ENCODE peak calls at places on chromosome 22, in six cellular contexts. One of them, this sample, is unnamed. For H3K9me3, the result is how much of the 10 kb centered on the place peaks cover.

GRCh38 chr22:17980013-17980510 is 44.3 kb downstream of the MICAL3 start:
- DNase-seq in CD8-positive, alpha-beta T cell: no peak
- DNase-seq in CD8-positive, alpha-beta memory T cell: no peak
- DNase-seq in left ventricle myocardium inferior: no peak
- DNase-seq in adipocyte: no peak
- DNase-seq in thoracic aorta: no peak
- DNase-seq in this sample: no peak

GRCh38 chr22:19962909-19963806 is 21.5 kb upstream of the TXNRD2 start:
- DNase-seq in CD8-positive, alpha-beta T cell: no peak
- DNase-seq in CD8-positive, alpha-beta memory T cell: no peak
- DNase-seq in left ventricle myocardium inferior: no peak
- DNase-seq in adipocyte: peak
- DNase-seq in thoracic aorta: no peak
- DNase-seq in this sample: no peak

GRCh38 chr22:30357650-30358215 is 926 bp downstream of the CCDC157 start:
- DNase-seq in CD8-positive, alpha-beta T cell: no peak
- DNase-seq in CD8-positive, alpha-beta memory T cell: no peak
- DNase-seq in left ventricle myocardium inferior: no peak
- DNase-seq in adipocyte: no peak
- DNase-seq in thoracic aorta: no peak
- DNase-seq in this sample: no peak

GRCh38 chr22:36286096-36286957 is 33.4 kb downstream of the APOL1 start:
- DNase-seq in CD8-positive, alpha-beta T cell: peak
- DNase-seq in CD8-positive, alpha-beta memory T cell: peak
- DNase-seq in left ventricle myocardium inferior: peak
- DNase-seq in adipocyte: peak
- DNase-seq in thoracic aorta: peak
- DNase-seq in this sample: peak

GRCh38 chr22:37778370-37779009 is 29.2 kb upstream of the GCAT start:
- DNase-seq in CD8-positive, alpha-beta T cell: no peak
- DNase-seq in CD8-positive, alpha-beta memory T cell: no peak
- DNase-seq in left ventricle myocardium inferior: no peak
- DNase-seq in adipocyte: no peak
- DNase-seq in thoracic aorta: no peak
- DNase-seq in this sample: no peak

GRCh38 chr22:30310881-30311771 is 15.6 kb downstream of the TBC1D10A start:
- DNase-seq in CD8-positive, alpha-beta T cell: no peak
- DNase-seq in CD8-positive, alpha-beta memory T cell: no peak
- DNase-seq in left ventricle myocardium inferior: peak
- DNase-seq in adipocyte: peak
- DNase-seq in thoracic aorta: peak
- DNase-seq in this sample: no peak

GRCh38 chr22:50261615-50262459 is at the start of gene MAPK12:
- DNase-seq in CD8-positive, alpha-beta T cell: no peak
- DNase-seq in CD8-positive, alpha-beta memory T cell: no peak
- DNase-seq in left ventricle myocardium inferior: no peak
- DNase-seq in adipocyte: peak
- DNase-seq in thoracic aorta: no peak
- DNase-seq in this sample: no peak

GRCh38 chr22:22079404-22080148 is 97.0 kb upstream of the TOP3B start:
- DNase-seq in CD8-positive, alpha-beta T cell: no peak
- DNase-seq in CD8-positive, alpha-beta memory T cell: no peak
- DNase-seq in left ventricle myocardium inferior: no peak
- DNase-seq in adipocyte: no peak
- DNase-seq in thoracic aorta: no peak
- DNase-seq in this sample: no peak

GRCh38 chr22:44526431-44527115 is 28.5 kb upstream of the RTL6 start:
- DNase-seq in CD8-positive, alpha-beta T cell: no peak
- DNase-seq in CD8-positive, alpha-beta memory T cell: no peak
- DNase-seq in left ventricle myocardium inferior: no peak
- DNase-seq in adipocyte: no peak
- DNase-seq in thoracic aorta: no peak
- DNase-seq in this sample: no peak

GRCh38 chr22:21937041-21937820 is 15.4 kb downstream of the PPM1F start:
- DNase-seq in CD8-positive, alpha-beta T cell: no peak
- DNase-seq in CD8-positive, alpha-beta memory T cell: no peak
- DNase-seq in left ventricle myocardium inferior: no peak
- DNase-seq in adipocyte: peak
- DNase-seq in thoracic aorta: no peak
- DNase-seq in this sample: no peak

GRCh38 chr22:45460288-45461109 is 42.2 kb upstream of the FBLN1 start:
- DNase-seq in CD8-positive, alpha-beta T cell: no peak
- DNase-seq in CD8-positive, alpha-beta memory T cell: no peak
- DNase-seq in left ventricle myocardium inferior: peak
- DNase-seq in adipocyte: peak
- DNase-seq in thoracic aorta: no peak
- DNase-seq in this sample: no peak

GRCh38 chr22:34427841-34428240 is 507.6 kb upstream of the LARGE1 start:
- DNase-seq in CD8-positive, alpha-beta T cell: no peak
- DNase-seq in CD8-positive, alpha-beta memory T cell: no peak
- DNase-seq in left ventricle myocardium inferior: no peak
- DNase-seq in adipocyte: no peak
- DNase-seq in thoracic aorta: no peak
- DNase-seq in this sample: no peak

GRCh38 chr22:18081416-18081815 is 3.6 kb downstream of the PEX26 start:
- DNase-seq in CD8-positive, alpha-beta T cell: no peak
- DNase-seq in CD8-positive, alpha-beta memory T cell: no peak
- DNase-seq in left ventricle myocardium inferior: no peak
- DNase-seq in adipocyte: no peak
- DNase-seq in thoracic aorta: no peak
- DNase-seq in this sample: no peak

GRCh38 chr22:23240639-23241389 is 60.5 kb downstream of the BCR start:
- DNase-seq in CD8-positive, alpha-beta T cell: no peak
- DNase-seq in CD8-positive, alpha-beta memory T cell: no peak
- DNase-seq in left ventricle myocardium inferior: no peak
- DNase-seq in adipocyte: no peak
- DNase-seq in thoracic aorta: no peak
- DNase-seq in this sample: no peak

GRCh38 chr22:19513823-19514222 is 10.4 kb downstream of the CLDN5 start:
- DNase-seq in CD8-positive, alpha-beta T cell: no peak
- DNase-seq in CD8-positive, alpha-beta memory T cell: no peak
- DNase-seq in left ventricle myocardium inferior: no peak
- DNase-seq in adipocyte: no peak
- DNase-seq in thoracic aorta: no peak
- DNase-seq in this sample: no peak

GRCh38 chr22:42743501-42743991 is 22.9 kb upstream of the A4GALT start:
- DNase-seq in CD8-positive, alpha-beta T cell: no peak
- DNase-seq in CD8-positive, alpha-beta memory T cell: no peak
- DNase-seq in left ventricle myocardium inferior: peak
- DNase-seq in adipocyte: peak
- DNase-seq in thoracic aorta: peak
- DNase-seq in this sample: no peak

GRCh38 chr22:29907753-29908515 is 25.0 kb downstream of the MTMR3 start:
- DNase-seq in CD8-positive, alpha-beta T cell: no peak
- DNase-seq in CD8-positive, alpha-beta memory T cell: no peak
- DNase-seq in left ventricle myocardium inferior: peak
- DNase-seq in adipocyte: peak
- DNase-seq in thoracic aorta: peak
- DNase-seq in this sample: no peak

GRCh38 chr22:27603111-27603822 is 198.3 kb downstream of the MN1 start:
- DNase-seq in CD8-positive, alpha-beta T cell: no peak
- DNase-seq in CD8-positive, alpha-beta memory T cell: no peak
- DNase-seq in left ventricle myocardium inferior: no peak
- DNase-seq in adipocyte: no peak
- DNase-seq in thoracic aorta: no peak
- DNase-seq in this sample: no peak

GRCh38 chr22:48313156-48313555 is 1514.5 kb downstream of the BRD1 start:
- DNase-seq in CD8-positive, alpha-beta T cell: no peak
- DNase-seq in CD8-positive, alpha-beta memory T cell: no peak
- DNase-seq in left ventricle myocardium inferior: no peak
- DNase-seq in adipocyte: no peak
- DNase-seq in thoracic aorta: no peak
- DNase-seq in this sample: no peak
- H3K9me3 ChIP-seq in CD8-positive, alpha-beta T cell: under half
- H3K9me3 ChIP-seq in CD8-positive, alpha-beta memory T cell: under half
- H3K9me3 ChIP-seq in left ventricle myocardium inferior: under half
- H3K9me3 ChIP-seq in adipocyte: under half
- H3K9me3 ChIP-seq in thoracic aorta: under half
- H3K9me3 ChIP-seq in this sample: under half

DNA sequence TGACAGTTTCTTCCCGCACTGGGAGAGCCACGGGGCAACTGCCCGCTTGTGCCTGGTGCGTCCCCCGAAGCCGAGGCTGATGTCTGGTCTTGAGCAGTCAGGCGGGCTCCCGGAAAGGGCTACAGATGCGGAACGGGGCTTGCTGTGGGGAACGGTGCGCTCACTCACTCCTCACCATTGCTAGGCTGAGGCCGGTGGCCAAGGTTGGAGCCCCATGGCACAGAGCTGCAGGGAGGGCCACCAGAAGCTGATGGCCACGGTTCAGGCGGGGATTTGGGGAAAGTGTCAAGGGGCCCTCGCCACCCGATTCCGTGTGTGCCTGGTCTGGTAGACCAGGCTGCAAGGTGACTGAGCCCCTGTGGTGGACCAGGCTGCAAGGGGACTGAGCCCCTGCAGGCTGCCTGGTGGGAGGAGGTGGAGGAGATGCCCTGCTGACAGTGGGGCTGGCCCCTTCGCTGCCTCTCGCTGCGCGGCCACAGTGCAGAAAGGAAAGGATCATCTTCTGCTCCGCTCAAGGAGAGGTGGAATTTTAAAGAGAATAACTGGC is 1315.8 kb downstream of the BRD1 start:
- DNase-seq in CD8-positive, alpha-beta T cell: no peak
- DNase-seq in CD8-positive, alpha-beta memory T cell: no peak
- DNase-seq in left ventricle myocardium inferior: no peak
- DNase-seq in adipocyte: no peak
- DNase-seq in thoracic aorta: no peak
- DNase-seq in this sample: no peak
- H3K9me3 ChIP-seq in CD8-positive, alpha-beta T cell: under half
- H3K9me3 ChIP-seq in CD8-positive, alpha-beta memory T cell: under half
- H3K9me3 ChIP-seq in left ventricle myocardium inferior: under half
- H3K9me3 ChIP-seq in adipocyte: under half
- H3K9me3 ChIP-seq in thoracic aorta: under half
- H3K9me3 ChIP-seq in this sample: under half

GRCh38 chr22:47435826-47436225 is 673.4 kb downstream of the TBC1D22A start:
- DNase-seq in CD8-positive, alpha-beta T cell: no peak
- DNase-seq in CD8-positive, alpha-beta memory T cell: no peak
- DNase-seq in left ventricle myocardium inferior: no peak
- DNase-seq in adipocyte: no peak
- DNase-seq in thoracic aorta: no peak
- DNase-seq in this sample: no peak
- H3K9me3 ChIP-seq in CD8-positive, alpha-beta T cell: under half
- H3K9me3 ChIP-seq in CD8-positive, alpha-beta memory T cell: under half
- H3K9me3 ChIP-seq in left ventricle myocardium inferior: under half
- H3K9me3 ChIP-seq in adipocyte: under half
- H3K9me3 ChIP-seq in thoracic aorta: under half
- H3K9me3 ChIP-seq in this sample: under half

GRCh38 chr22:47927811-47928210 is 1165.4 kb downstream of the TBC1D22A start:
- DNase-seq in CD8-positive, alpha-beta T cell: no peak
- DNase-seq in CD8-positive, alpha-beta memory T cell: no peak
- DNase-seq in left ventricle myocardium inferior: no peak
- DNase-seq in adipocyte: no peak
- DNase-seq in thoracic aorta: no peak
- DNase-seq in this sample: no peak
- H3K9me3 ChIP-seq in CD8-positive, alpha-beta T cell: under half
- H3K9me3 ChIP-seq in CD8-positive, alpha-beta memory T cell: under half
- H3K9me3 ChIP-seq in left ventricle myocardium inferior: under half
- H3K9me3 ChIP-seq in adipocyte: under half
- H3K9me3 ChIP-seq in thoracic aorta: under half
- H3K9me3 ChIP-seq in this sample: under half